ENCODE peak calls at places on chromosomes 3 and 15, in five cellular contexts. X is NCI-H1694 treated with DMSO at 0.1 percent for 48 hours; Q is PC-3; A is HS-5; O is effector CD4-positive, alpha-beta T cell. N is an unnamed sample.

GRCh38 chr3:43161684-43162512 is 56.0 kb upstream of the POMGNT2 start:
- DNase-seq in X (peak; percentile 16), Q (peak; percentile 77), A (no peak), O (no peak), N (peak; percentile 22)

GRCh38 chr3:119195151-119195476 is 21.7 kb downstream of the UPK1B start:
- DNase-seq in X (no peak), Q (no peak), A (no peak), O (no peak), N (no peak)

GRCh38 chr15:50049871-50050270 is 69.2 kb downstream of the ATP8B4 start:
- DNase-seq in X (no peak), Q (peak; percentile 26), A (peak; percentile 33), O (no peak), N (no peak)

GRCh38 chr15:65981837-65982696 is 112.8 kb downstream of the RAB11A start:
- DNase-seq in X (peak; percentile 18), Q (no peak), A (no peak), O (peak; percentile 40), N (no peak)

GRCh38 chr3:11499144-11499543 is 144.6 kb downstream of the VGLL4 start:
- DNase-seq in X (no peak), Q (peak; percentile 97), A (peak; percentile 98), O (no peak), N (peak; percentile 85)

GRCh38 chr3:57331078-57331477 is 38.6 kb upstream of the ASB14 start:
- DNase-seq in X (no peak), Q (no peak), A (no peak), O (no peak), N (no peak)

GRCh38 chr15:69857686-69858391 is 239.9 kb downstream of the TLE3 start:
- DNase-seq in X (no peak), Q (no peak), A (no peak), O (no peak), N (no peak)

GRCh38 chr3:127480196-127480933 is 110.2 kb downstream of the TPRA1 start:
- DNase-seq in X (no peak), Q (no peak), A (no peak), O (no peak), N (no peak)

GRCh38 chr3:119310052-119310451 is 15.9 kb downstream of the ARHGAP31 start:
- DNase-seq in X (no peak), Q (peak; percentile 81), A (peak; percentile 93), O (no peak), N (peak; percentile 96)

GRCh38 chr15:64865998-64866520 is 24.3 kb downstream of the PLEKHO2 start:
- DNase-seq in X (no peak), Q (no peak), A (no peak), O (no peak), N (peak; percentile 90)

GRCh38 chr15:39584662-39585393 is 3.9 kb downstream of the THBS1 start:
- DNase-seq in X (no peak), Q (peak; percentile 12), A (no peak), O (no peak), N (no peak)

GRCh38 chr3:74089854-74090253 is 465.1 kb upstream of the PDZRN3 start:
- DNase-seq in X (no peak), Q (no peak), A (no peak), O (no peak), N (no peak)

GRCh38 chr15:65917936-65918335 is 48.6 kb downstream of the RAB11A start:
- DNase-seq in X (no peak), Q (no peak), A (no peak), O (no peak), N (no peak)

GRCh38 chr3:146065573-146066006 is 95.4 kb downstream of the PLOD2 start:
- DNase-seq in X (peak; percentile 46), Q (peak; percentile 82), A (peak; percentile 60), O (no peak), N (no peak)

GRCh38 chr3:122893282-122893681 is 98.4 kb downstream of the SLC49A4 start:
- DNase-seq in X (no peak), Q (peak; percentile 89), A (no peak), O (no peak), N (no peak)

GRCh38 chr3:76841750-76842149 is 198.1 kb upstream of the ROBO2 start:
- DNase-seq in X (no peak), Q (no peak), A (no peak), O (no peak), N (no peak)

GRCh38 chr3:39096775-39097174 is 10.7 kb downstream of the GORASP1 start:
- DNase-seq in X (no peak), Q (no peak), A (no peak), O (no peak), N (no peak)

GRCh38 chr3:48502121-48502520 is 1.9 kb downstream of the SHISA5 start:
- DNase-seq in X (no peak), Q (no peak), A (no peak), O (no peak), N (no peak)

GRCh38 chr3:57158813-57159678 is 6.1 kb downstream of the IL17RD start:
- DNase-seq in X (no peak), Q (peak; percentile 91), A (no peak), O (no peak), N (no peak)

GRCh38 chr3:3577823-3578222 is 221.4 kb upstream of the LRRN1 start:
- DNase-seq in X (no peak), Q (no peak), A (no peak), O (no peak), N (no peak)

GRCh38 chr3:72673011-72673771 is 175.1 kb downstream of the SHQ1 start:
- DNase-seq in X (no peak), Q (no peak), A (no peak), O (no peak), N (no peak)

GRCh38 chr3:125375950-125376679 is 990 bp upstream of the ZNF148 start:
- DNase-seq in X (peak; percentile 9), Q (peak; percentile 77), A (no peak), O (no peak), N (no peak)

GRCh38 chr15:90400759-90401314 is 12.8 kb downstream of the IQGAP1 start:
- DNase-seq in X (no peak), Q (peak; percentile 94), A (peak; percentile 78), O (peak; percentile 63), N (peak; percentile 93)

GRCh38 chr3:136778865-136779264 is 26.7 kb upstream of the STAG1 start:
- DNase-seq in X (no peak), Q (no peak), A (no peak), O (no peak), N (no peak)

GRCh38 chr15:41476416-41477048 is 17.1 kb upstream of the ITPKA start:
- DNase-seq in X (no peak), Q (no peak), A (no peak), O (no peak), N (no peak)

GRCh38 chr3:31275038-31275562 is 257.6 kb upstream of the STT3B start:
- DNase-seq in X (no peak), Q (peak; percentile 79), A (peak; percentile 50), O (no peak), N (no peak)

N was measured in non-pigmented ciliary epithelial cell.